ENCODE peak calls at places on chromosomes 11 and 22, in six cellular contexts. D, P, H, W, J and M are unnamed samples.

GRCh38 chr11:129894281-129895125 is 875 bp downstream of the NFRKB start:
- DNase-seq in D (no peak), P (no peak), H (no peak), W (no peak), J (no peak), M (peak)

GRCh38 chr11:1118755-1119275 is 38.9 kb upstream of the MUC5AC start:
- DNase-seq in D (no peak), P (no peak), H (no peak), W (no peak), J (no peak), M (no peak)

GRCh38 chr22:23501244-23501643 is 78.8 kb downstream of the IGLL1 start:
- DNase-seq in D (no peak), P (no peak), H (no peak), W (no peak), J (no peak), M (no peak)

GRCh38 chr22:48900626-48901025 is 927.0 kb downstream of the BRD1 start:
- DNase-seq in D (no peak), P (no peak), H (no peak), W (no peak), J (no peak), M (no peak)

GRCh38 chr22:38448945-38449745 is 5.9 kb downstream of the KCNJ4 start:
- DNase-seq in D (no peak), P (no peak), H (no peak), W (no peak), J (no peak), M (no peak)

GRCh38 chr11:85827768-85828639 is 17.1 kb upstream of the SYTL2 start:
- DNase-seq in D (peak), P (no peak), H (no peak), W (no peak), J (peak), M (no peak)

GRCh38 chr11:46966773-46967172 is 30.2 kb downstream of the CSTPP1 start:
- DNase-seq in D (no peak), P (no peak), H (no peak), W (no peak), J (no peak), M (no peak)

GRCh38 chr22:37229012-37229804 is 14.9 kb downstream of the RAC2 start:
- DNase-seq in D (peak), P (no peak), H (peak), W (no peak), J (peak), M (peak)

GRCh38 chr11:19370100-19370861 is 129.5 kb upstream of the E2F8 start:
- DNase-seq in D (peak), P (no peak), H (no peak), W (no peak), J (no peak), M (peak)

GRCh38 chr11:35621620-35622019 is 3.4 kb downstream of the FJX1 start:
- DNase-seq in D (no peak), P (no peak), H (no peak), W (no peak), J (no peak), M (no peak)

GRCh38 chr22:27116295-27116694 is 458.9 kb downstream of the MIAT start:
- DNase-seq in D (no peak), P (no peak), H (no peak), W (no peak), J (no peak), M (no peak)

GRCh38 chr11:1888811-1889526 is 2.7 kb downstream of the PRR33 start:
- DNase-seq in D (no peak), P (no peak), H (no peak), W (no peak), J (no peak), M (peak)

GRCh38 chr11:108319541-108320145 is 96.8 kb downstream of the ATM start:
- DNase-seq in D (peak), P (no peak), H (no peak), W (no peak), J (no peak), M (no peak)

GRCh38 chr11:116543099-116543498 is 229.7 kb downstream of the BUD13 start:
- DNase-seq in D (no peak), P (no peak), H (no peak), W (no peak), J (no peak), M (no peak)

GRCh38 chr11:36288442-36289225 is 590 bp downstream of the COMMD9 start:
- DNase-seq in D (no peak), P (no peak), H (no peak), W (no peak), J (no peak), M (peak)

GRCh38 chr11:10117709-10118341 is 176.2 kb downstream of the SBF2 start:
- DNase-seq in D (peak), P (no peak), H (no peak), W (peak), J (no peak), M (no peak)

GRCh38 chr11:122748968-122749687 is 89.2 kb upstream of the CRTAM start:
- DNase-seq in D (peak), P (peak), H (no peak), W (no peak), J (no peak), M (peak)

GRCh38 chr11:131118247-131118646 is 202.0 kb upstream of the SNX19 start:
- DNase-seq in D (no peak), P (no peak), H (no peak), W (no peak), J (no peak), M (no peak)

GRCh38 chr22:27801616-27802388 is at the start of gene MN1:
- DNase-seq in D (peak), P (no peak), H (no peak), W (no peak), J (peak), M (no peak)

GRCh38 chr11:129313588-129314288 is 61.9 kb upstream of the BARX2 start:
- DNase-seq in D (no peak), P (no peak), H (no peak), W (no peak), J (no peak), M (no peak)

GRCh38 chr22:47196881-47197701 is 434.6 kb downstream of the TBC1D22A start:
- DNase-seq in D (no peak), P (no peak), H (no peak), W (no peak), J (no peak), M (no peak)

GRCh38 chr11:91804057-91804456 is 420.6 kb upstream of the FAT3 start:
- DNase-seq in D (no peak), P (no peak), H (no peak), W (no peak), J (no peak), M (no peak)

GRCh38 chr11:46472662-46472994 is 81.1 kb upstream of the CHRM4 start:
- DNase-seq in D (no peak), P (no peak), H (no peak), W (peak), J (no peak), M (no peak)

GRCh38 chr11:132028380-132029240 is 658.2 kb downstream of the NTM start:
- DNase-seq in D (peak), P (no peak), H (peak), W (peak), J (no peak), M (peak)

GRCh38 chr11:16338397-16338796 is 17.9 kb downstream of the SOX6 start:
- DNase-seq in D (no peak), P (no peak), H (no peak), W (no peak), J (no peak), M (no peak)

GRCh38 chr11:111793863-111794262 is 27.7 kb upstream of the PPP2R1B start:
- DNase-seq in D (no peak), P (no peak), H (no peak), W (no peak), J (no peak), M (no peak)

GRCh38 chr22:46061431-46062231 is 84.7 kb upstream of the WNT7B start:
- DNase-seq in D (no peak), P (no peak), H (no peak), W (peak), J (no peak), M (no peak)

GRCh38 chr11:12810497-12810896 is 136.3 kb downstream of the TEAD1 start:
- DNase-seq in D (no peak), P (no peak), H (peak), W (no peak), J (no peak), M (no peak)

GRCh38 chr22:25880524-25880923 is 138.5 kb downstream of the MYO18B start:
- DNase-seq in D (no peak), P (peak), H (no peak), W (peak), J (no peak), M (no peak)

GRCh38 chr11:13135385-13136271 is 126.5 kb downstream of the RASSF10 start:
- DNase-seq in D (peak), P (no peak), H (no peak), W (peak), J (no peak), M (no peak)

GRCh38 chr11:16356057-16356750 is at the start of gene SOX6:
- DNase-seq in D (no peak), P (no peak), H (no peak), W (peak), J (no peak), M (no peak)

GRCh38 chr11:130002352-130002845 is at the start of gene PRDM10:
- DNase-seq in D (no peak), P (no peak), H (peak), W (peak), J (peak), M (peak)

GRCh38 chr22:50305658-50306566 is 1.5 kb downstream of the PLXNB2 start:
- DNase-seq in D (peak), P (peak), H (peak), W (no peak), J (peak), M (peak)

GRCh38 chr22:49848690-49849160 is 4.9 kb upstream of the ZBED4 start:
- DNase-seq in D (no peak), P (no peak), H (no peak), W (no peak), J (no peak), M (no peak)

DNA sequence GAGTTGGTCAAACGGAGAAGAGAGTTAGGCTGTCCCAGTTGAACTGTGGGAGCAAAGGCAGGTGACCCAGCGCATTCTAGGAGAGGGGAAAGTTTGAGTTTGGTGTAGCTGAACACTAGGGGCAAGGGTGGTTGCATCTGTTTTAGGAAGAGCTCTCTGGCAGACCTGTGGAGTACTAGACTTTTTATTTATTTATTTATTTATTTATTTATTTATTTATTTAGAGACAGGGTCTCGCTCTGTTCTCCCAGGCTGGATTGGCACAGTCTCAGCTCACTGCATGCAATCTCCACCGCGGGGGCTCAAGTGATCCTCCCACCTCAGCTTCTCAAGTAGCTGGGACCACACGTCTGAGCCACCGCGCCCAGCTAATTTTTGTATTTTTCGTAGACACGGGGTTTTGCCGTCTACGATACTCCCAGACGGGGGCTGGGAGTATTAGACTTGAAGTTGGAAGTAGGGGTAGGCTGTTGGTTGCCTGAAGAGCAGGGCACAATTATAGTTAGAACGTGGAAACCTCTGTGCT is 947 bp upstream of the ACER3 start:
- DNase-seq in D (no peak), P (no peak), H (no peak), W (no peak), J (no peak), M (no peak)
- TF ChIP-seq CTCF in D (no peak), P (no peak), H (no peak), W (no peak), J (no peak), M (no peak)

GRCh38 chr22:29907753-29908515 is 25.0 kb downstream of the MTMR3 start:
- DNase-seq in D (peak), P (no peak), H (peak), W (peak), J (peak), M (peak)
- TF ChIP-seq MYC in D (no peak), P (no peak), H (no peak), W (no peak), J (no peak), M (no peak)

DNA sequence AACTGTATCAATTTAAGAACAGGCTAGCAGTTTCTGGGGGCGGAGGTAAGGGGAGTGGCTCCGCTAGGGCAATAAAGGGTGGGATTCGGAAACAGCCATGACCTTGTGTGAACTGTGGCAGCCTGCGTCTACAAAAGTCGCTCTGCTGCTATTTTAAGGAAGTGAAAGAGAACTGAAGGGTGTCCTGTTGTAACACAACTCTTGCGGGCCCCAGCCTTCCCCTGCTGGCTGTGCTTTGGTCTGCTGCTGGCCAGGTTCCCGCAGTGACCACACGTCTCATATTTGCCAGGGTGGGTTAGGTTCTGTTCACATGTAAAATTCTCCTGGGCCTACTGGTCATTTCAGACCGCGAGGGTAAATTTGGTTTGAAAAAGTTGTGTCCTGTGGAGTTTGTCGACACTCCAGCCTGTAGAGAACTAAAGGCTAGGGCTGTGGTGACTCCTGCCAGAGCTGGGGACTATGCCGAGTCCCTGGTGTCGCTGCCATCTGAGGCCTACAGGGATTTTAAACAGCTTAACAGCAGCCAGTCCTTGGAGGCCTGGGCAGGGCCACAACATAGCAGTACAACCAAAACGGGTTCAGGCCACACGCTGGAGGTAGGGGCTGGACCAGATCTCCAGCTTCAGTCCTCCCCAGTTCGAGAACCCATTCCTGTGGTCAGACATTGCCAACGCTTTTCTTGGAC is 1.1 kb upstream of the PPFIBP2 start:
- DNase-seq in D (peak), P (no peak), H (no peak), W (peak), J (no peak), M (peak)
- TF ChIP-seq CTCF in D (no peak), P (peak), H (no peak), W (no peak), J (no peak), M (peak)

DNA sequence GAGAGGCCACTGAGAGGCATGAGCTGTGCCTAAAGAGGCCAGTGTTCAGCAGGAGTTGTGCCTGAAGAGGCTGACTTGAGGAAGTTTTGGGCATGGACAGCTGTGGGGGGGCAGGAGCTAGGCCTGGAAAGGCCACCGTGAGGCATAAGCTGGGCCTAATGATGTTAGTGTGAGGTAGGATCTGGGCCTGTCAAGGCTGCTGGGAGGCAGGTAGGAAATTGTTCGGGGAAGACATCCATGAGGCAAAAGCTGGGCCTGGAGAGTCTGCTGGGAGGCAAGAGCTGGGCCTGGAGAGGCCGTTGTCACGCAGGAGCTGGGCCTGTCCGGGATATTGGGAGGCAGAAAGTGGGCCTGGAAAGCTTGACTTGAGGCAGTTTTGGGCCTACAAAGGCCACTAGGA is 44.9 kb downstream of the OR4C45 start:
- DNase-seq in D (no peak), P (no peak), H (no peak), W (no peak), J (no peak), M (no peak)
- TF ChIP-seq MYC in D (no peak), P (no peak), H (no peak), W (no peak), J (no peak), M (no peak)

DNA sequence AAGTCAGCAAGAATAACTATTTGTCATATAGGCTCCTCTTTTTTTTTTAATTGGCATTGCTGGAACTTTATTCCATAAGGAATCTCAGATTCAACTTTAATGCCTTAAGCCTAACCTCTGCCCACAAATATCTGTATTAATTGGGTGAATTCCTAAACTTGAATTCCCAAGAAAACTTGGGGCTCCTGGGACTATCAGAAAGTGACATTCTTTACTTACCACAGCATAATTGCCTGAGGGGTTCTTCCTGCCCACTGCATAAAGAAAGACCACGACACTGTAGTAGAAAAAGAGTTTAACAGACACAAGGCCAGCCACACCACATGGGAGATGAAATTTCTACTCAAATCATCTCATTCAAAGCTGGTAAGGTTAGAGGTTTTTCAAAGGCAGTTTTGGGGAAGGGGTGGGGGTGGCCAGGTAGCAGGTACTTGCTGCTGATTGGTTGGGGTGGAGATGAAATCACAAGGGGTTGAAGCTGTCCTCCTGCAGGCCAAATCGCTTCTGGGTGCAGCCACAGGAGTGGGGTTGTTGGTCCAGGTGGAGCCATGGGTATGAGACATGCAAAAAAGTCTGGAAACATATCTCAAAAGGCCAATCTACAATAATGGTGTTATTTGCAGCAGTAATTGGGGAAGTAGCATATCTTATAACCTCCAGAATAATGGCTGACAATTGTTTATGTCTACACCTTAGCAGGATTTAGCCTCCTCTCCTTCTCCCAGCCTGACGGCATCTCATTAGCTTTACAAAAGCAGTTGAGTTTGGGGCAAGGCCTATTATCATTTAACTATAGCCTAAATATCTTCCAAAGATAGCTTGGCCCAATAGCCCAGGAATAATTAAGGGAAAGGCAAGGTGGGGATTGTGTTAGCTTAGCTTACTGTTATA is 4.8 kb upstream of the NLRP10 start:
- DNase-seq in D (no peak), P (no peak), H (no peak), W (no peak), J (no peak), M (no peak)
- TF ChIP-seq CTCF in D (no peak), P (no peak), H (no peak), W (no peak), J (no peak), M (no peak)

GRCh38 chr11:57379732-57380131 is 1.2 kb downstream of the PRG3 start:
- DNase-seq in D (peak), P (no peak), H (peak), W (no peak), J (no peak), M (peak)
- TF ChIP-seq MYC in D (no peak), P (no peak), H (no peak), W (no peak), J (no peak), M (no peak)

GRCh38 chr11:117983163-117983475 is 3.1 kb upstream of the IL10RA start:
- DNase-seq in D (no peak), P (no peak), H (no peak), W (no peak), J (no peak), M (no peak)

GRCh38 chr11:117989351-117990102 is 3.3 kb downstream of the IL10RA start:
- DNase-seq in D (no peak), P (no peak), H (no peak), W (no peak), J (no peak), M (no peak)

GRCh38 chr11:117984471-117984870 is 1.7 kb upstream of the IL10RA start:
- DNase-seq in D (no peak), P (no peak), H (no peak), W (no peak), J (no peak), M (peak)

GRCh38 chr11:117986981-117987495 is 844 bp downstream of the IL10RA start:
- DNase-seq in D (no peak), P (peak), H (no peak), W (no peak), J (no peak), M (peak)

DNA sequence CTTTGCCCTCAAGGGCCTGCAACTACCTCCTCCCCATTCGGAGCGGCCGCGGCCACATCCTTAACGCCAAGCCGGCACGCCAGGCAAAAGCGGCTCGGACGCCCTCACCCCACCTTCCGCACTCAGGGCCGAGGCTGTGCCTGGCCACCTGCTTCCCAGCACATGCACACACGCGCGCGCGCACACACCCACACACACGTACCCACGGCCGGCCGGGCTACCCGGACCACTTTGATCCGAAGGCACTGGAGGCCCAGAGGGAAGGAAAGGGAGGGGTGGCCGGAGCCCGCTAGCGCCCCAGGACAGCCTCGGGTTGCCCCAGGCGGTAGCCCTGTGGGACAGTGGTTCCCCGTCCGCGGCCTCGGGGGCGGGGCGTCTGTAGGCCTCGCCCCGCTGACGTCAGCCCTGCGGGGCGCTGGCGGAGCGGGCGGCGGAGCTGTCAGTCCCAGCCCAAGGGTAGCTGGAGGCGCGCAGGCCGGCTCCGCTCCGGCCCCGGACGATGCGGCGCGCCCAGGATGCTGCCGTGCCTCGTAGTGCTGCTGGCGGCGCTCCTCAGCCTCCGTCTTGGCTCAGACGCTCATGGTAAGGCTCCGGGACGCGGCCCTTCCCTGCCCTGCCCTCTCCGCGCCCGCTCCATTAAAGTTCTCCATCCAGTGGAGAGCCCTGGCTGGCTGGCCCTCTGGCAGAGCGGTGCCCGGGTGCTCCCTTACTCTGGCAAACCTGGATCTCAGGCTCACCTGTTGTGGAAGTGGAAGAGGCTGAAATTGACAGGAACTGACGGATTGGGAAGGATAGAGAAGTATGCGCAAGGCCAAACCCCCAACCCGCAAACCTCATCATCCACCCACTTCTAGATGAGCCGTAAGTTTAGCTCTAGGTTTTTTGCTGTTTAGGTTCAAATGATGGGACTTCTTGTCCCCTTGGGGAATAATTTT is at the start of gene IL10RA:
- DNase-seq in D (peak), P (no peak), H (peak), W (peak), J (peak), M (peak)
- TF ChIP-seq CTCF in D (no peak), P (no peak), H (peak), W (no peak), J (no peak), M (no peak)